ENCODE peak calls at places on chromosomes 3 and 15, in ten cellular contexts. X is IMR-90, K is Peyer's patch, R is right lobe of liver, S is heart left ventricle, Q is NB4, I is transverse colon, D is GM12892, G is stomach, N is uterus. F is an unnamed sample.

GRCh38 chr3:191476053-191476787 is 15.3 kb downstream of the PYDC2 start:
- DNase-seq in K (no peak), G (no peak), I (no peak), D (no peak), Q (no peak), S (no peak), X (no peak), N (no peak), R (no peak), F (no peak)

GRCh38 chr3:141646760-141647561 is 91.1 kb upstream of the RNF7 start:
- DNase-seq in I (peak), R (no peak), D (no peak), G (no peak), X (peak), S (peak), N (no peak), Q (peak), K (peak), F (peak)

GRCh38 chr3:186432189-186432588 is 70.2 kb upstream of the DGKG start:
- DNase-seq in I (no peak), Q (no peak), G (no peak), K (no peak), S (no peak), X (peak), R (no peak), D (no peak), N (no peak), F (no peak)

GRCh38 chr3:129162729-129163579 is 2.1 kb upstream of the ISY1 start:
- DNase-seq in Q (peak), S (no peak), G (no peak), X (no peak), K (no peak), I (no peak), D (no peak), N (no peak), R (peak), F (no peak)

GRCh38 chr3:48966367-48966766 is 23.7 kb upstream of the P4HTM start:
- DNase-seq in Q (no peak), D (no peak), X (peak), S (no peak), N (no peak), R (peak), G (no peak), K (no peak), I (no peak), F (no peak)

GRCh38 chr3:70861855-70862254 is 549.4 kb upstream of the MDFIC2 start:
- DNase-seq in K (no peak), X (peak), S (no peak), I (no peak), R (no peak), N (no peak), G (no peak), Q (no peak), D (no peak), F (no peak)

GRCh38 chr3:173725507-173725906 is 328.0 kb downstream of the NLGN1 start:
- DNase-seq in Q (no peak), K (no peak), R (no peak), G (no peak), X (peak), D (no peak), N (no peak), S (no peak), I (no peak), F (no peak)

GRCh38 chr3:50150863-50151686 is 4.0 kb upstream of the SEMA3F start:
- DNase-seq in K (no peak), D (no peak), G (peak), N (no peak), X (no peak), S (no peak), R (no peak), Q (no peak), I (no peak), F (no peak)

GRCh38 chr3:14877404-14877803 is 58.6 kb downstream of the FGD5 start:
- DNase-seq in N (no peak), Q (no peak), D (no peak), K (no peak), R (peak), G (no peak), S (no peak), I (no peak), X (no peak), F (no peak)

GRCh38 chr3:123642182-123642956 is 57.5 kb upstream of the HACD2 start:
- DNase-seq in N (peak), S (peak), Q (peak), R (peak), X (peak), I (peak), G (peak), D (peak), K (peak), F (peak)

GRCh38 chr3:71316378-71316777 is 267.1 kb downstream of the FOXP1 start:
- DNase-seq in N (no peak), X (no peak), I (no peak), S (no peak), G (no peak), K (no peak), Q (no peak), D (no peak), R (no peak), F (no peak)

GRCh38 chr15:38226867-38227266 is 25.8 kb upstream of the SPRED1 start:
- DNase-seq in R (no peak), G (peak), K (peak), Q (no peak), D (no peak), S (no peak), N (no peak), I (peak), X (peak), F (peak)

GRCh38 chr15:99113547-99114271 is 8.8 kb downstream of the SYNM start:
- DNase-seq in Q (no peak), D (no peak), N (no peak), I (no peak), R (no peak), X (no peak), K (no peak), S (no peak), G (no peak), F (no peak)

GRCh38 chr3:117885046-117885445 is 1149.6 kb downstream of the IGSF11 start:
- DNase-seq in D (no peak), X (no peak), N (no peak), I (no peak), K (no peak), Q (peak), G (no peak), R (no peak), S (no peak), F (no peak)

GRCh38 chr3:185423178-185423577 is 60.2 kb downstream of the MAP3K13 start:
- DNase-seq in X (peak), D (peak), R (no peak), G (peak), S (no peak), I (peak), Q (peak), K (peak), N (no peak), F (peak)

GRCh38 chr3:4805662-4806061 is 173.6 kb upstream of the BHLHE40 start:
- DNase-seq in R (no peak), K (no peak), N (no peak), D (no peak), I (no peak), Q (no peak), X (no peak), S (no peak), G (no peak), F (no peak)

GRCh38 chr3:71579301-71579933 is 4.1 kb downstream of the FOXP1 start:
- DNase-seq in S (no peak), Q (no peak), D (no peak), K (no peak), G (no peak), I (no peak), R (no peak), N (no peak), X (no peak), F (no peak)

DNA sequence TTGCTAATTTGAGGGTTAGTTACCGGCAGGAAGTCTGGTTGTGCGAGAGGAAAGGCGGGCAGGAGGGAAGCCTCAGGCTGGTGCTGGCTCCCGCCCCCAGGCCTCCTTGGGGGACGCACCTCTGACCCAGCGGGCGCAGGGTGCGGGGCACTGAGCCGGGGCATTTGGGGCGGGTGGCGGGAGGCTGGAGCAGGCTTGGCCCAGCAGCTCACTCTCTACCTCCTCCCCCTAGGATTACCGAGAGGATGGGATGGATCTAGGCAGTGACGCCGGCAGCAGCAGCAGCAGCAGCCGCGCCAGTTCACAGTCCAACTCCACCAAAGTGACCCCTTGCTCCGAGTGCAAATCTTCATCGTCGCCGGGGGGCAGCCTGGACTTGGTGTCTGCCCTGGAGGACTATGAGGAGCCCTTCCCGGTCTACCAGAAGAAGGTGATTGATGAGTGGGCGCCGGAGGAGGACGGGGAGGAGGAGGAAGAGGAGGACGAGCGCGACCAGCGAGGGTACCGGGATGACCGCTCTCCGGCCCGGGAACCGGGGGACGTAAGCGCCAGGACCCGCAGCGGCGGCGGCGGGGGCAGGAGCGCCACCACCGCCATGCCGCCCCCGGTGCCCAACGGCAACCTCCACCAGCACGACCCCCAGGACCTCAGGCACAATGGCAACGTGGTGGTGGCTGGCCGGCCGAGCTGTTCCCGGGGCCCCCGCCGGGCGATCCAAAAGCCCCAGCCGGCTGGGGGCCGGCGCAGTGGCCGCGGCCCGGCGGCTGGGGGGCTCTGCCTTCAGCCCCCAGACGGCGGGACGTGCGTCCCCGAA is 224.2 kb upstream of the IL12A start:
- DNase-seq in N (no peak), R (peak), X (peak), Q (no peak), I (peak), K (peak), D (peak), S (peak), G (no peak), F (peak)
- TF ChIP-seq POLR2A in N (peak), R (peak), X (peak), Q (no peak), I (peak), K (no peak), D (no peak), S (peak), G (no peak), F (no peak)

DNA sequence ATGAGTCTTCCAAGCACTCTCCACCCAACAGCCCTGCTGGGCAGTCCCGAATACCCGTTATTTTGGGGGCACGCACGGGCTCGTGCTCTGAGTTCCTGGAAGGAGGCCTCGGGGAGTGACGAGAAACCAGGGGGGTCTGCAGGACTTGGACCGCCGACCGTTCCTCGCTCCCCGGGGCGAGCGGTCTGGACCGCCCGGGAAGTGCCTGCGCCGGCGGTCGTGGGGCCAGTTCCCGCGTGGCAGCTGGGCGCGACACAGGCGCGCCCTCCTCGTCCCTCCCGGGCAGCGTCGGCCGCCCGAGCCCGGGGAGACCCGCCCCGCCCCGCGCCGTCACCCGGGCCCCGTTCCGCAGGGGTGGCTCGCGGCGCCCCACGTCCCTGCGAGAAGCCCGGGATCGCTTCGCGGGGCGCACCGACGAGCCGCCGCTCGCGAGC is 352 bp downstream of the GNB4 start:
- DNase-seq in G (no peak), Q (peak), S (no peak), I (peak), N (peak), D (no peak), X (peak), K (no peak), R (peak), F (peak)
- TF ChIP-seq POLR2A in G (no peak), Q (no peak), S (no peak), I (no peak), N (no peak), D (no peak), X (no peak), K (no peak), R (no peak), F (no peak)

DNA sequence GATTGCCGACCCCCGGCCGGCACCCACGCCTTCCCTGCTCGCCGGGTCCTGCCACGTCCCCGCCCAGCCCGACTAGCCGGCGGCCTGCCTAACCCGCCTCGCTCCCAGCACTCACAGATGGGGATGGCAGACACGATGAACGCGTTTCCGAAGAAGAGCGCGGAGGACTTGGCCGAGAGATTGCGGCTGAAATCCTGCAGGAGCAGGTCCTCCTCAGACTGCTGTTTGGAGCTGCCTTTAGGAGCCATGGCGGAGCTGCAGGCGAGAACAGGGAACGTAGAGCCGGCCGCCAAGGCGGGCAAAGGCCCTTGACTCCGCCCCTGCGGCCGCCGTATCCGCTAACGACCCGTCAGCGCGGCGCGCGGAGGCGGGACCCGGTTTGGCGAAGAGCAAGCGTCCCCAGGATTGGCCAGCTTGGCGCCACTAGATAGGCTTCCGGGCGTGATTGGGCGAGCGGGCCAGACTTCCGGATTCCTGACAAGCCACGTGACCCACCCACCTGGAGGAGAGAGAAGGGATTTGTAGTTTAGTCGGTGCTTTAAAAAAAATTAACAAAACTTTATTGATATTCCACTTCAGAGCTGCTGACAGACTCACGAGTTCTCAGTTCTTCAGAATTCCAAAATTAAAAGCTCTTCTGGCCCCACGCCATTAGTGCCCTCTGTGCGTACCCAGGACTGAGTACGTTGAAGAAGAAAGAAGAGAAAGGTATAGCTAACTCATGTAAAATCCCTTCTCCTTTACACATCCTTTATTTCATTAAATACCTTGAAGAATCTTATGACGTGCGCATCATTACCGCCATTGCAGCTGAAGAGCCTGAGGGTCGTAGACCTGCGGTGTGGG is at the start of gene SSR3:
- DNase-seq in R (peak), D (peak), I (peak), K (peak), G (peak), N (peak), S (peak), X (peak), Q (peak), F (peak)
- TF ChIP-seq POLR2A in R (peak), D (peak), I (peak), K (peak), G (no peak), N (peak), S (peak), X (peak), Q (peak), F (peak)

GRCh38 chr3:152281032-152281713 is 12.4 kb downstream of the MBNL1 start:
- DNase-seq in Q (no peak), X (no peak), N (no peak), K (no peak), R (no peak), S (no peak), I (no peak), G (no peak), D (no peak), F (no peak)
- TF ChIP-seq POLR2A in Q (no peak), X (no peak), N (no peak), K (no peak), R (no peak), S (no peak), I (no peak), G (no peak), D (no peak), F (no peak)

DNA sequence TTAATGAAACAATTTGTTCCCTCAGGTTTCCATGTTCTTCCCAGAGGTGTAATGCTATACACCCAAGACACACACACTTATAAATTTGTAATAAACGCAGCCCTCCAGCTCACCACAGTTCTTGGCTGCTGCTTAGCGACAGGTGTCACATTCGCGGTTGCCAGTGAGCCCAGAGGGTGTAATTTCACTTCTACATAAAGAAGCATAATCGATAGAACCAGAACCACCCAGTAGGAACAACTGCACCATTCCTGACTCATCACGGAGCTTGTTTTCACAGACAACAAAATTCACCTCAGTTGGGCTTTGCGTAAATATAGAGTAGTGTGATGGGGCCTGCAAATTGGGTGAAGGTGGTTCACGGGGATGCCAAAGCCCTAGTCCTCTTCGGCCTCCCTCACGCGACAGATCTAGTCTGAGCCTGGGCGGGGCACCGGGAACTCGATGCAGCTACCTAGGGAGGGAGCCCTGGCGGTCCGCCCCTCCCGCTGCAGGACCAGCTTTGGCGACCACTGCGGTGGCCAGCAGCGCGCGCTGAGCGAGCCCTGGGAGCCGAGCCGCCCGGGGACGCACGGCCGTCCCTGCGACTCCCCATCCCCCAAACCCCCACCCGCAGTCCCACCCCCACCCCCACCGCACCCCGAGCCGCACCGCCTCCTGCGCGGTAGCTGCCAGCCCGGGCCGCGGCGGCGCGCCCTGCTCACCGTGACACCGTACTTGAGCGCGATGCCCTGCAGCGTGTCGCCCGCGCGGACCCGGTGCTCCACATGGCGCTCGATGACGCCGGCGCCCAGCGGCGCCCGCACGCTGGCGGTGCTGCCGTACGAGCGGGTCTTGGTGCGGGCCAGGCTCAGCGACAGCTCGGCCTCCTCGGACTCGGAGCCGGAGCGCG is 563 bp downstream of the LYSMD2 start:
- DNase-seq in I (peak), Q (peak), N (peak), R (peak), S (peak), K (peak), X (no peak), G (peak), D (peak), F (peak)
- TF ChIP-seq POLR2A in I (no peak), Q (no peak), N (no peak), R (no peak), S (no peak), K (no peak), X (no peak), G (no peak), D (no peak), F (no peak)

GRCh38 chr3:105367063-105367405 is 325 bp downstream of the ALCAM start:
- DNase-seq in Q (peak), R (peak), G (peak), I (peak), K (peak), X (no peak), S (peak), N (no peak), D (peak), F (peak)

GRCh38 chr3:105369501-105370371 is 3.0 kb downstream of the ALCAM start:
- DNase-seq in Q (peak), X (peak), I (peak), G (peak), S (peak), D (no peak), K (peak), R (peak), N (peak), F (peak)

GRCh38 chr3:105366302-105367062 is at the start of gene ALCAM:
- DNase-seq in G (peak), X (peak), N (peak), S (peak), R (peak), I (peak), D (peak), K (peak), Q (peak), F (peak)

GRCh38 chr3:105367406-105368213 is 901 bp downstream of the ALCAM start:
- DNase-seq in K (peak), G (peak), R (peak), X (peak), N (peak), D (peak), S (peak), I (peak), Q (peak), F (peak)

DNA sequence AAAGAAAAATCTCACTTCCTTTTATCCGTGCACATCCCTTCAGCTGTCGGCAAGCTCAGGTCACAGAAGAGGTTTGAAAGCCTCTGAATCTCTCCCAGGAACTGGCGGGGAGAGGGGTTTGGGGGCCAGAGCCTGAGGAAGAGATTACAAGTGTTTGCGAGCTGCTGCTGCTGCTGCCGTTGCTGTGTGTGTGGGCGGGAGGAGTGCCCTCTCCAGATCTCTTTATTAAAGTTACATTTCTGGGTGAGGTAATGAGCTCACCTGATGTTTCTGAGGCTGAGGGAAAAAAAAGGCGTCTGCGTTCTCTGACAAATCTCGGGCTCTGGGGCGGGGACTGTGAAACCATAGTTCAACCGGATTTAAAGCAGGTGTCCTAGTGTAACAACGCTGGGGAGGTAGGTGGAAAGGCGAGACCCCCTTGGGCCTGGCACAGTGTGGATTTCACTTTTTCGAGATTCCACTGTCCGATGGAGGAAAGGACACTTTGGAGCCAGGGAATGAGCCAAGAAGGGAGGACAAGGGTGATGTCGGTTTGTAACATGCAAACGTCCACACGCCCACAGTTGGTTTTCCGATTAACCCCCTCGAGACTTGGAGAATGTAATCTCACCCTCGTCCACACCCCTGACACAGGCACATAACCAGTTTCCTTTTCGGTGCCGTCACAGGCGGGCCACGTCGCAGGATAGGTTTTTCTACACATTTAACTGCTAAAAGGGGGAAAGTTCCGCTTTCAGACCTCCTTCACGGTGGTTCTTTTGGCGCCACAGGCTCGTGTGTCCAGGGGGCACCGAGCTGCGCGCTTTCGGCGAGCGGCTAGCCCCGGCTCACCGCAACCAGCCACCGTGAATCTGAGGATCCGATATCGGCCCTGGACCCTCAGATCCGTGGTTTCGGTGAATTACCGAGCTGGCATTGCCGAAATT is 2.1 kb downstream of the ALCAM start:
- DNase-seq in X (peak), G (peak), R (peak), D (peak), I (peak), N (peak), K (peak), S (peak), Q (peak), F (peak)
- TF ChIP-seq POLR2A in X (no peak), G (no peak), R (peak), D (peak), I (peak), N (no peak), K (peak), S (no peak), Q (peak), F (no peak)